ENCODE peak calls at places on chromosomes 16 and 17, in seven cellular contexts. O is endothelial cell of umbilical vein, G is HCT116, A is PC-9, C is SK-N-SH, U is IMR-90, T is GM23338. V is an unnamed sample.

GRCh38 chr17:81705518-81706231 is 2.5 kb downstream of the MRPL12 start:
- DNase-seq in T (no peak), G (no peak), C (no peak), O (no peak), U (no peak), A (no peak), V (no peak)

GRCh38 chr16:68072038-68072695 is 13.0 kb upstream of the NFATC3 start:
- DNase-seq in O (no peak), C (no peak), U (peak), A (no peak), G (no peak), T (no peak), V (no peak)

GRCh38 chr17:42982266-42982665 is 1.9 kb downstream of the RUNDC1 start:
- DNase-seq in G (no peak), C (no peak), U (no peak), T (no peak), A (no peak), O (no peak), V (no peak)

GRCh38 chr17:57408064-57408811 is 151.9 kb downstream of the MSI2 start:
- DNase-seq in O (no peak), T (peak), C (no peak), A (peak), U (no peak), G (no peak), V (no peak)

GRCh38 chr17:81285179-81285878 is 9.8 kb downstream of the SLC38A10 start:
- DNase-seq in T (no peak), A (no peak), C (no peak), G (no peak), U (peak), O (peak), V (peak)

GRCh38 chr17:74392848-74393247 is 25.5 kb downstream of the GPR142 start:
- DNase-seq in C (no peak), U (no peak), G (no peak), O (no peak), T (peak), A (no peak), V (no peak)

GRCh38 chr16:48999034-48999433 is 282.6 kb downstream of the CBLN1 start:
- DNase-seq in C (no peak), O (no peak), A (no peak), G (no peak), T (no peak), U (no peak), V (no peak)

GRCh38 chr16:17544785-17545184 is 74.0 kb upstream of the XYLT1 start:
- DNase-seq in G (peak), C (no peak), O (no peak), A (no peak), U (no peak), T (peak), V (no peak)

GRCh38 chr16:87173294-87173883 is 143.8 kb downstream of the C16orf95 start:
- DNase-seq in A (no peak), U (no peak), C (no peak), O (peak), G (no peak), T (no peak), V (peak)

GRCh38 chr17:27776882-27777624 is 23.3 kb downstream of the NOS2 start:
- DNase-seq in T (peak), O (no peak), G (no peak), A (no peak), C (no peak), U (no peak), V (no peak)

GRCh38 chr16:71431176-71431575 is 10.7 kb downstream of the TLE7 start:
- DNase-seq in O (no peak), A (no peak), C (no peak), U (no peak), T (no peak), G (no peak), V (no peak)

GRCh38 chr17:17924857-17925250 is 47.3 kb downstream of the TOM1L2 start:
- DNase-seq in A (no peak), C (no peak), G (no peak), T (no peak), U (no peak), O (no peak), V (no peak)

GRCh38 chr17:32588135-32588534 is 101.3 kb downstream of the CDK5R1 start:
- DNase-seq in O (no peak), A (no peak), U (no peak), G (no peak), C (no peak), T (no peak), V (no peak)

GRCh38 chr17:6098466-6099180 is 28.4 kb downstream of the WSCD1 start:
- DNase-seq in A (no peak), G (no peak), U (no peak), C (no peak), O (peak), T (peak), V (no peak)

GRCh38 chr17:41655611-41656111 is 31.3 kb upstream of the KRT17 start:
- DNase-seq in T (peak), C (no peak), O (no peak), G (no peak), U (no peak), A (peak), V (no peak)

GRCh38 chr17:34177642-34178041 is 77.4 kb upstream of the CCL2 start:
- DNase-seq in A (no peak), C (no peak), T (no peak), G (no peak), O (peak), U (peak), V (peak)

GRCh38 chr17:16250635-16251034 is 33.6 kb downstream of the PIGL start:
- DNase-seq in U (peak), C (no peak), A (no peak), O (no peak), G (no peak), T (no peak), V (peak)

DNA sequence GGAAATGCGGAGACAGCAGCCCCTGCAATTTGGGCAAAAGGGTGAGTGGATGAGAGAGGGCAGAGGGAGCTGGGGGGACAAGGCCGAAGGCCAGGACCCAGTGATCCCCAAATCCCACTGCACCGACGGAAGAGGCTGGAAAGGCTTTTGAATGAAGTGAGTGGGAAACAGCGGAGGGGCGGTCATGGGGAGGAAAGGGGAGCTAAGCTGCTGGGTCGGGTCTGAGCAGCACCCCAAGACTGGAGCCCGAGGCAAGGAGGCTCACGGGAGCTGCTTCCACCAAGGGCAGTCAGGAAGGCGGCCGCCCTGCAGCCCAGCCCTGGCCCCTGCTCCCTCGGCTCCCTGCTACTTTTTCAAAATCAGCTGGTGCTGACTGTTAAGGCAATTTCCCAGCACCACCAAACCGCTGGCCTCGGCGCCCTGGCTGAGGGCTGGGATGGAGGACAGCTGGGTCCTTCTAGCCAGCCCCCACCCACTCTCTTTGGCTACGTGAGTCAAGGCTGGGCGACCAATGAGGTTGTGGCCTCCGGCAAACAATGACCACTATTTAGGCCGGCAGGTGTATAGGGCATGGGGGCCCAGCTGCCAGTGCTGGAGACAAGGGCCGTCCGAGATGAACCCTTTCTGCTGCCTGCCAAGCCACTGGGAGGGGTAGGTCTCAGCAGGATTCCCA is 509 bp downstream of the SERPINF1 start:
- DNase-seq in O (no peak), U (peak), A (no peak), G (no peak), C (peak), T (peak), V (peak)
- H3K4me3 ChIP-seq in O (no peak), U (peak), A (no peak), G (no peak), C (peak), T (peak), V (peak)

GRCh38 chr16:57533618-57534336 is 2.6 kb downstream of the CCDC102A start:
- DNase-seq in A (no peak), O (peak), C (peak), T (no peak), G (no peak), U (no peak), V (no peak)
- H3K4me2 ChIP-seq in A (no peak), O (no peak), C (peak), T (no peak), G (peak), U (peak), V (no peak)

GRCh38 chr17:1750628-1751027 is 8.0 kb downstream of the SERPINF2 start:
- DNase-seq in G (no peak), A (no peak), C (no peak), T (no peak), U (no peak), O (no peak), V (no peak)

GRCh38 chr17:1754430-1755112 is 7.3 kb upstream of the SERPINF1 start:
- DNase-seq in O (no peak), C (peak), U (no peak), T (no peak), G (no peak), A (no peak), V (no peak)

GRCh38 chr17:1753767-1754429 is 8.0 kb upstream of the SERPINF1 start:
- DNase-seq in T (no peak), A (no peak), C (no peak), U (no peak), G (no peak), O (no peak), V (no peak)

GRCh38 chr17:1755252-1755992 is 6.4 kb upstream of the SERPINF1 start:
- DNase-seq in T (no peak), C (peak), U (no peak), A (no peak), G (no peak), O (no peak), V (no peak)

DNA sequence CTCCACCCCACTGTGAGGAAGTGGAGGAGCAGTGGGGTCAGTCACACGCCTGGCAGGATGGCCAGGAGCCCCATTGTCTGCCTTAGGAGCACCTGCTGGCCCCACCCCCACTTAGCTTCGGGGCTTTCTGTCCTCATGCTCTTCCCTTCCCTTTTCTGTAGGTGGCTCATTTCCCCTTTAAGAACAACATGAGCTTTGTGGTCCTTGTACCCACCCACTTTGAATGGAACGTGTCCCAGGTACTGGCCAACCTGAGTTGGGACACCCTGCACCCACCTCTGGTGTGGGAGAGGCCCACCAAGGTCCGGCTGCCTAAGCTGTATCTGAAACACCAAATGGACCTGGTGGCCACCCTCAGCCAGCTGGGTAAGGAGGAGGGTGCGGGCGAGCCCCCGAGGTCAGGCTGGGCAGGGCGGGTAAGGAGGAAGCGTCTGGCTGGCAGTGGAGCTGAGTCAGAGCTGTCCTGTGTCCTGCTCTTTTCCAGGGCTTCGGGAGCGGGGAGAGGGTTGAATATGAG is 9.4 kb upstream of the SERPINF1 start:
- DNase-seq in A (peak), U (no peak), T (peak), O (no peak), G (peak), C (no peak), V (no peak)
- H2AFZ ChIP-seq in A (peak), U (peak), T (peak), O (peak), G (peak), C (peak), V (no peak)

DNA sequence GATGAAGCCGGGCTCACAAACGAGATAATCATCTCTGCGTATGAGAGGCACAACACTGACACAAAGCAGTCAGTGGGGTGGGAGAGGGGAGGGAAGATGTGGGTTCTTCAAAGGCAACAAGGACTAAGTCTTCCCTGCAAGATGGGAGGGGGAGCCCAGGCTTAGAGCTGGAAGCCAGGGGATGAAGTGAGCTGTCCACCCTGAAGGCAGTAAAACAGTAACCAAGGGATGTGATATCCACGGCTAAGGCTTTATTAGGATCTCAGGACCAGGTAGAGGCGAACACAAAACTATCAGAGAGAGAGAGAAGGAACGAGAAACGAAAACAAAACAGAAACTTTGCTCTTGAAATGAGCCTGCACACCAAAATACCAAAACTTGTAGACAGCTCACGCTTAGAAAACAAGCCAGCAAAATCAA is 115.9 kb downstream of the DYNLRB2 start:
- DNase-seq in O (no peak), U (no peak), T (peak), G (no peak), A (no peak), C (no peak), V (no peak)
- H3K4me3 ChIP-seq in O (no peak), U (no peak), T (no peak), G (no peak), A (no peak), C (no peak), V (no peak)

GRCh38 chr17:12546983-12547382 is 118.7 kb upstream of the MYOCD start:
- DNase-seq in T (no peak), A (no peak), U (no peak), C (no peak), O (no peak), G (no peak), V (no peak)

GRCh38 chr17:12545877-12546513 is 119.7 kb upstream of the MYOCD start:
- DNase-seq in U (peak), O (peak), G (peak), A (no peak), T (peak), C (peak), V (peak)

GRCh38 chr17:12547829-12548228 is 117.9 kb upstream of the MYOCD start:
- DNase-seq in O (no peak), T (no peak), C (no peak), A (no peak), U (no peak), G (no peak), V (no peak)

GRCh38 chr17:12548558-12548957 is 117.1 kb upstream of the MYOCD start:
- DNase-seq in G (no peak), U (no peak), C (no peak), A (no peak), O (no peak), T (no peak), V (no peak)

GRCh38 chr17:12549499-12549901 is 116.2 kb upstream of the MYOCD start:
- DNase-seq in G (no peak), U (peak), O (no peak), T (no peak), C (no peak), A (no peak), V (peak)
- H3K4me2 ChIP-seq in G (no peak), U (peak), O (no peak), T (no peak), C (no peak), A (no peak), V (peak)

V was measured in fibroblast of lung.